ENCODE peak calls at places on chromosomes 11 and 22, in four cellular contexts. One of them, this sample, is unnamed. For H3K36me3, the result is how much of the 10 kb centered on the place peaks cover.

GRCh38 chr11:93895106-93895862 is 44.9 kb upstream of the VSTM5 start:
- DNase-seq in astrocyte: peak
- DNase-seq in gastrocnemius medialis: no peak
- DNase-seq in stomach: no peak
- DNase-seq in this sample: peak

GRCh38 chr11:125300791-125301218 is 136.3 kb downstream of the PKNOX2 start:
- DNase-seq in astrocyte: peak
- DNase-seq in gastrocnemius medialis: peak
- DNase-seq in stomach: no peak
- DNase-seq in this sample: peak

GRCh38 chr11:76577199-76577920 is 93.2 kb downstream of the LRRC32 start:
- DNase-seq in astrocyte: peak
- DNase-seq in gastrocnemius medialis: no peak
- DNase-seq in stomach: no peak
- DNase-seq in this sample: no peak

GRCh38 chr22:50578776-50579310 is 616 bp upstream of the CPT1B start:
- DNase-seq in astrocyte: no peak
- DNase-seq in gastrocnemius medialis: no peak
- DNase-seq in stomach: no peak
- DNase-seq in this sample: no peak

GRCh38 chr11:61650781-61651571 is 29.2 kb upstream of the DAGLA start:
- DNase-seq in astrocyte: no peak
- DNase-seq in gastrocnemius medialis: peak
- DNase-seq in stomach: no peak
- DNase-seq in this sample: no peak

GRCh38 chr11:95674669-95675358 is 114.8 kb downstream of the FAM76B start:
- DNase-seq in astrocyte: no peak
- DNase-seq in gastrocnemius medialis: no peak
- DNase-seq in stomach: no peak
- DNase-seq in this sample: no peak

GRCh38 chr22:50678218-50678650 is 5.6 kb downstream of the SHANK3 start:
- DNase-seq in astrocyte: no peak
- DNase-seq in gastrocnemius medialis: no peak
- DNase-seq in stomach: peak
- DNase-seq in this sample: no peak

GRCh38 chr11:47523491-47524199 is 29.3 kb downstream of the CELF1 start:
- DNase-seq in astrocyte: peak
- DNase-seq in gastrocnemius medialis: peak
- DNase-seq in stomach: no peak
- DNase-seq in this sample: peak

GRCh38 chr22:17969732-17970131 is 54.6 kb downstream of the MICAL3 start:
- DNase-seq in astrocyte: peak
- DNase-seq in gastrocnemius medialis: no peak
- DNase-seq in stomach: no peak
- DNase-seq in this sample: peak

GRCh38 chr22:32058656-32059280 is 15.7 kb downstream of the SLC5A1 start:
- DNase-seq in astrocyte: no peak
- DNase-seq in gastrocnemius medialis: no peak
- DNase-seq in stomach: no peak
- DNase-seq in this sample: no peak

GRCh38 chr22:22959147-22959827 is 71.7 kb downstream of the IGLL5 start:
- DNase-seq in astrocyte: peak
- DNase-seq in gastrocnemius medialis: peak
- DNase-seq in stomach: peak
- DNase-seq in this sample: no peak

GRCh38 chr11:97332271-97332670 is 942.5 kb downstream of the JRKL start:
- DNase-seq in astrocyte: no peak
- DNase-seq in gastrocnemius medialis: no peak
- DNase-seq in stomach: no peak
- DNase-seq in this sample: no peak

GRCh38 chr22:19133561-19133960 is 2.5 kb downstream of the TSSK2 start:
- DNase-seq in astrocyte: no peak
- DNase-seq in gastrocnemius medialis: no peak
- DNase-seq in stomach: no peak
- DNase-seq in this sample: no peak

DNA sequence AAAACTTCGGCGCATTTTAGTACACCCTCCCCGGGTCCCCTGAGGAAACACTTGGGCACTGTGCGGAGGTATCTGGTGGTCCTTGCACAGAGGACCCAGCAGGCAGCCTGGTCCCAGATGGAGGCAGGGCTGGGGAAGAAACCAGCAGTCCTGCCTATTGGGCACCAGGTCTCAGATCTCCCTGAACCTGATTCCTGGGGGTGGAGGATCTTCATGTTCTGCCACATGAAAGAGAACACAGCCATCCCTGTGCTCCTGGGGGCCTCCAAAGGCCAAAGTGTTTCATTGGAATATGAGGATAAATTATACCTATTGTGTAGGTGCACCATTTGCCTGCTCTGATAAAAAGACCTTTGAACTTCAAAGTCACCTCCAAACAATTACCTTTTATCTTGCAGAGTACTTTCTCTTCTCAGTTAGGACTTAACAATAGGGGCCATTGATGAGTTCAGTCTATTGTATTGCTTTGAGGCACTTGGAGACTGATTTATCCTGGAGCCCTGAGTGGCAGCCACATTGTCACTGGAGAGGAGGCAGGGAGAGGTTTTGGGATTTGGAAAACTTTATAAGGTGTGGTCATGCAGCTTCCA is 1.8 kb downstream of the RCN1 start:
- DNase-seq in astrocyte: no peak
- DNase-seq in gastrocnemius medialis: no peak
- DNase-seq in stomach: no peak
- DNase-seq in this sample: no peak
- H3K36me3 ChIP-seq in astrocyte: under half
- H3K36me3 ChIP-seq in gastrocnemius medialis: under half
- H3K36me3 ChIP-seq in stomach: under half
- H3K36me3 ChIP-seq in this sample: under half

DNA sequence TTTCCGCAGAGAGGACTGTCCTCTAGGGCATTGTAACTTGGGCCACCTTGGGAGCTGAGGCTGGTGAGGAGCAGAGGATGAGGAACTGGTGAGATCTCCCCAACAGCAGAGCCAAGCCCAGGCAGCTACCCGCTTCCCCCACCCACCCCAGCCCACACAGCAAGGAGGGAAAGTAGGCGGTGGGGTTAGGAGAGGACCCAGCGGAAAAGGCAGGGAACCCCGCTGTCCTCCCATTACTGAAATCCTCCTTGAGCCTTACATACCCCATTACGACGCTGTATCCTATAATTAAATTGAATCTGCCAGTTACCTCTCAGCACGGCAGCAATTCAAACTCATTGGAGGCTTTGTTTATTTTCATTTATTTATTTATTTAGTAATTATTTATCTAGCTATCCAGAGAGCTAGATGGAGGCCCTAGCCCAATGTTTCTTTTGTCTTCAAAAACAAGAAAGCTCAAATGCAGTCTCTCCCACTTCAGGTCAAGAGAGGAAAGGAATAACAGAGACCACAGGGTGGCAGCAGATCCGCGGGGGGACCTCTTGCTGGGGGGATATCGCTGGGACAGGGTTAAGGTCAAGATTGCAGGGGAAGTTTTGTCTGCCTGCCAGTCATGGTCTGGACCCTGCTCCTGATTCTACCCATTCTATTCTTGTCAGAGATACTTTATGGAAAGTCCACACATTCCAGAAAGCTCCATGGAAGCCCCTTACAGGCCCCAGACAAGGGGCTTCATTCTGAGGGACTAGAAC is 218.0 kb downstream of the ST3GAL4 start:
- DNase-seq in astrocyte: no peak
- DNase-seq in gastrocnemius medialis: no peak
- DNase-seq in stomach: no peak
- DNase-seq in this sample: no peak
- TF ChIP-seq CTCF in astrocyte: peak
- TF ChIP-seq CTCF in gastrocnemius medialis: no peak
- TF ChIP-seq CTCF in stomach: no peak
- TF ChIP-seq CTCF in this sample: peak

DNA sequence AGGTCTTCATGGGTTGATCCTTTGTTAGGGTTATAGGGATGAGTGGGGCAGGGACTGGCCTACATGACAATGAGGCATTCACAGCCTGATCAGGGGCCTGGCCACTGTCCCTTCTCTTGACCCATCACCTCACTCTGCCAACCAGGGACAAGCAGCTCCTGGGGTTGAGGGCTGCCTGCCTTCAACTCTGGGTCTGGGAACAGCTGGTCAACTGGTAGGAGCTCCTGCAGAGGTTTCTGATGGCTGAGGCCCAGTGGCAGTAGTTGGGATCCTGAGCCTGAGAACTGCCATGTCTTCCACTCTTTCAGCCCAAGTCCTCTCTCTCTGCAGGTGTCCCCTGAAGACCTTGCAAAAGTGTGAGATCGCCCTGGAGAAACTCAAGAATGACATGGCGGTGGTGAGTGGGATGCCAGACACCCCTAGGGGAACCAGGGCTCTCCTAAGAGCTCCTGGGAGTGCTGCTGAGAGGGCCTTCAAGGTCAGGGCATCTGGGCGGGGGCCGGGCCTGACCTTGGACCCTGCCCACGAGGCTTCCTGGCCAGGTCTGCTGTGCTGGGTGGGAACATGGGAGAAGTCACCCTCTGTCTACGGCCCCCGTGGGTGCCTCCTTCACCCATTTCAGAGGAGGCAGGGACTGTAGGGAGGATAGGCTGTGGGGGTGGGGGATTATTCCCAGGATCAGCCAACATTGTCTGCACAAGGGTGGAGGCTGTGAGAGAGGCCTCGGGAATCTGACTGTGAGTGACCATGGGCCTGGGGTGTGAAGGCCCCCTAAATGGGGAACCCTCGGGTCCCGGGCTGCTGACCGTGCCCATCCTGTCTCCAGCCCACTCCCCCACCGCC is 76.8 kb downstream of the MED15 start:
- DNase-seq in astrocyte: no peak
- DNase-seq in gastrocnemius medialis: no peak
- DNase-seq in stomach: no peak
- DNase-seq in this sample: no peak
- H3K36me3 ChIP-seq in astrocyte: under half
- H3K36me3 ChIP-seq in gastrocnemius medialis: under half
- H3K36me3 ChIP-seq in stomach: half or more
- H3K36me3 ChIP-seq in this sample: half or more

DNA sequence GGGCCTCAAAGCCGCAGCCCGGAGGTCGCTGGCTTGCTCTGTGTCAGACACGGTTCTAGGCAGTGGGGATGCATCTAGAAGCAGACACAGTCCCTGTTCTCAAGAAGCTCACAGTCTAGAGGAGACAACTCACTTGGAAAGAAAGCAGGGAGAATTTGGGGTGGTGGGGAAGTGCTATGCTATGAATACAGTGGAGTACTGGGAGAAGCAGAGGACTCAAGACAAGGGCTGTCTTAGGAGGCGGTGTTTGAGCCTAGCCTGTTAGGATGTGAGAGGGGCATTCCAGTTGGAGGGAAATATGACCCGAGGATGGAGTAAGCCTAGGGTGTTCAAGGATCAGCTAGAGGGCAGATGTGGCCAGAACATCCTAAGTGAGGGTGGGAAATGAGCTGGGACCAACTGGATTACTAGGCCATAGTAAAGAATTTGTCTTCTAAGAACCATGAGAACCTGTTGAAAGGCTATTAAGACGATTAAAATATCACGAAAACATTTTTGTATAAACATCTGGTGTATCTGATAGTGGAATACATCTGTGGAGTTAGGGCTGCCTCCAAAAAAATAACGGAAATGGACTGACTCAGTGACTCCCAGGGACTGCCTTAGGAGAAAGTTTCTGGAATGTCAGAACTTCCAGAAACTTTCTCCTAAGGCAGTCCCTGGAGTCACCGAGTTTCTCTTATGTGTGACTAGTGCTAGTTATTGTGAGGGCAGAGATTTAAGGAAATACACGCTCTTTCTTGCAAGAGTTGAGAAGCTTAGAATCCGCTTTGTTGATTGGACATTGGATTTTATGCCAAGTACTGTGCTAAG is 1.1 kb upstream of the PITPNB start:
- DNase-seq in astrocyte: peak
- DNase-seq in gastrocnemius medialis: peak
- DNase-seq in stomach: no peak
- DNase-seq in this sample: peak
- TF ChIP-seq CTCF in astrocyte: no peak
- TF ChIP-seq CTCF in gastrocnemius medialis: no peak
- TF ChIP-seq CTCF in stomach: no peak
- TF ChIP-seq CTCF in this sample: no peak

DNA sequence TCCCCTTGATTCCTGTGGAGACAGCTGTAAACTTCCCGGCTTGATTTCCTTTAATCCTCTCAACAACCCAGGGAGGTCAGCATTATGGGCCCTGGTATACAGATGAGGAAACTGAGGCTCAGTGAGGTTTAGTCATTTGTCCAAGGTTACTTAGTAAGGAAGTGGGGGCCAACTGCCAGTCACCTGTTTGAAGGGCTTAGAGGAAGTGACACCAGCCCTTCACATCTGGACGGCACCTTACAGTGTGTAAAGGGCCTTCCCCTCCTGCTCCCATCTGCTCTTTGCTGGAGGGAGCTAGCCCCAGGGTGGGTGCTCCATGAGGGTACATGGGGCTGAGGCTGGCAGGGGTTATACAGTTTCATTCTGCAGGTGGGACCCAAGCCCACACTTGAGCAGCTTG is 12.1 kb downstream of the MICALL1 start:
- DNase-seq in astrocyte: no peak
- DNase-seq in gastrocnemius medialis: no peak
- DNase-seq in stomach: no peak
- DNase-seq in this sample: no peak
- H3K36me3 ChIP-seq in astrocyte: under half
- H3K36me3 ChIP-seq in gastrocnemius medialis: under half
- H3K36me3 ChIP-seq in stomach: under half
- H3K36me3 ChIP-seq in this sample: under half

DNA sequence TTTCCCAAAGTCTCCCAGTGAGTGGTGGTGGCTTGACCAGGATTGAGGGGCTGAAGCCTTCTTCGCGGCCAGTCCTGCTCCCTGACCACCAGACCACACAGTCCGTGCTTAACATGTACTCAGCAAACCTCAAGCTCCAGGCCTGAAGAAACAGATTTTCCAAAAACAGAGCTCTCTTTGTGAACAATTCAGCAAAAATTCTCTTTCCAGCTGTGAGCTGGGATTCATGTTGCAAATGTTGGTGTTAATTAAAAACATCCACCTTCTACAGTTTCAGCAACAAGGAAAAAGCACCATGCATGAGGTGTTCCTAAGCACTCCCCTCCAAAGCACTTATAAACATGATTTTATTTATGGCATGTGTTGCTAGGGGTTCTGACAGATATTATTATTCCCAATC is 129.5 kb downstream of the ETS1 start:
- DNase-seq in astrocyte: no peak
- DNase-seq in gastrocnemius medialis: no peak
- DNase-seq in stomach: no peak
- DNase-seq in this sample: peak
- TF ChIP-seq CTCF in astrocyte: no peak
- TF ChIP-seq CTCF in gastrocnemius medialis: no peak
- TF ChIP-seq CTCF in stomach: no peak
- TF ChIP-seq CTCF in this sample: no peak

This sample was measured in BJ.